ENCODE peak calls at places on chromosomes 4 and X, in seven cellular contexts. U is heart left ventricle, F is stomach, W is endothelial cell of umbilical vein, X is endodermal cell, O is SK-N-SH, Q is heart right ventricle. E is an unnamed sample. For H3K9me3, the result is how much of the 10 kb centered on the place peaks cover.

GRCh38 chr4:10509733-10510132 is 52.5 kb upstream of the ZNF518B start:
- DNase-seq in O (no peak), W (no peak), X (no peak), Q (no peak), F (no peak), U (no peak), E (no peak)

GRCh38 chrX:43552703-43553102 is 103.4 kb upstream of the MAOA start:
- DNase-seq in W (no peak), X (no peak), U (no peak), O (no peak), F (no peak), Q (no peak), E (no peak)

GRCh38 chrX:41025926-41026325 is 59.3 kb upstream of the USP9X start:
- DNase-seq in U (no peak), Q (no peak), O (no peak), X (peak), W (no peak), F (no peak), E (no peak)

GRCh38 chr4:41982716-41983115 is 1.2 kb downstream of the DCAF4L1 start:
- DNase-seq in U (no peak), F (no peak), O (no peak), X (no peak), W (no peak), Q (no peak), E (no peak)

GRCh38 chr4:26878729-26879415 is 18.2 kb downstream of the STIM2 start:
- DNase-seq in X (no peak), O (no peak), U (no peak), F (no peak), W (no peak), Q (no peak), E (no peak)

GRCh38 chr4:148124512-148124911 is 317.7 kb downstream of the NR3C2 start:
- DNase-seq in X (no peak), W (no peak), Q (no peak), O (no peak), U (no peak), F (no peak), E (no peak)

GRCh38 chrX:109848451-109849050 is 115.5 kb upstream of the ACSL4 start:
- DNase-seq in Q (no peak), F (no peak), X (no peak), O (peak), U (no peak), W (peak), E (no peak)

GRCh38 chr4:138521809-138522208 is 279.7 kb upstream of the SLC7A11 start:
- DNase-seq in W (no peak), Q (no peak), F (no peak), O (no peak), U (no peak), X (no peak), E (no peak)

GRCh38 chrX:69457756-69458155 is 46.4 kb upstream of the NALF2 start:
- DNase-seq in U (no peak), O (no peak), W (no peak), X (no peak), Q (no peak), F (no peak), E (no peak)

GRCh38 chr4:5760936-5761480 is 50.0 kb downstream of the EVC start:
- DNase-seq in W (no peak), F (no peak), O (no peak), U (no peak), Q (no peak), X (no peak), E (no peak)

GRCh38 chr4:36233567-36234266 is 10.6 kb downstream of the ARAP2 start:
- DNase-seq in U (no peak), F (no peak), Q (no peak), X (no peak), O (no peak), W (no peak), E (no peak)
- H3K9me3 ChIP-seq in U (under half), F (under half), Q (under half), X (under half), O (under half), W (under half), E (under half)

GRCh38 chr4:128061566-128062536 is 739 bp downstream of the LARP1B start:
- DNase-seq in U (peak), F (peak), O (peak), X (peak), W (peak), Q (peak), E (no peak)
- TF ChIP-seq CTCF in U (no peak), F (no peak), O (peak), X (peak), W (peak), Q (peak), E (peak)

GRCh38 chr4:35883108-35883507 is 361.2 kb downstream of the ARAP2 start:
- DNase-seq in F (no peak), Q (no peak), X (no peak), O (no peak), U (no peak), W (no peak), E (no peak)
- H3K4me3 ChIP-seq in F (no peak), Q (no peak), X (no peak), O (no peak), U (no peak), W (no peak), E (no peak)

GRCh38 chr4:54226399-54227260 is 2.5 kb upstream of the PDGFRA start:
- DNase-seq in U (peak), O (no peak), X (peak), Q (peak), F (no peak), W (no peak), E (no peak)
- H3K9me3 ChIP-seq in U (under half), O (under half), X (under half), Q (under half), F (under half), W (under half), E (under half)